ENCODE peak calls at places on chromosomes 13 and 19, in ten cellular contexts. One of them, this sample, is unnamed.
A peak's percentile ranks its signal among the peaks of the same experiment; 100 is the strongest.

GRCh38 chr19:3544742-3545668 is 6.0 kb downstream of the TEKTIP1 start:
- DNase-seq in EL: peak; percentile 58
- DNase-seq in NCI-H1436: no peak
- DNase-seq in dorsolateral prefrontal cortex: peak; percentile 91
- DNase-seq in NCI-H1105: peak; percentile 15
- DNase-seq in WERI-Rb-1: peak; percentile 79
- DNase-seq in SK-N-SH: peak; percentile 94
- DNase-seq in psoas muscle: peak; percentile 80
- DNase-seq in heart left ventricle: peak; percentile 68
- DNase-seq in anterior cingulate cortex: peak; percentile 67
- DNase-seq in this sample: peak; percentile 60

GRCh38 chr13:79385694-79386093 is 20.4 kb downstream of the RBM26 start:
- DNase-seq in NCI-H1436: no peak
- DNase-seq in SK-N-SH: no peak
- DNase-seq in WERI-Rb-1: no peak
- DNase-seq in dorsolateral prefrontal cortex: no peak
- DNase-seq in heart left ventricle: no peak
- DNase-seq in psoas muscle: no peak
- DNase-seq in anterior cingulate cortex: no peak
- DNase-seq in EL: peak; percentile 45
- DNase-seq in NCI-H1105: no peak
- DNase-seq in this sample: no peak

GRCh38 chr19:1076951-1077350 is 10.0 kb downstream of the ARHGAP45 start:
- DNase-seq in SK-N-SH: no peak
- DNase-seq in WERI-Rb-1: no peak
- DNase-seq in NCI-H1436: peak; percentile 46
- DNase-seq in psoas muscle: peak; percentile 63
- DNase-seq in anterior cingulate cortex: peak; percentile 25
- DNase-seq in heart left ventricle: peak; percentile 67
- DNase-seq in NCI-H1105: no peak
- DNase-seq in dorsolateral prefrontal cortex: no peak
- DNase-seq in EL: no peak
- DNase-seq in this sample: no peak

GRCh38 chr13:100182894-100183490 is 94.1 kb downstream of the PCCA start:
- DNase-seq in psoas muscle: no peak
- DNase-seq in EL: no peak
- DNase-seq in WERI-Rb-1: no peak
- DNase-seq in NCI-H1105: no peak
- DNase-seq in NCI-H1436: no peak
- DNase-seq in anterior cingulate cortex: no peak
- DNase-seq in SK-N-SH: no peak
- DNase-seq in heart left ventricle: no peak
- DNase-seq in dorsolateral prefrontal cortex: no peak
- DNase-seq in this sample: no peak

GRCh38 chr13:68551701-68552522 is 1321.8 kb upstream of the PCDH9 start:
- DNase-seq in NCI-H1105: no peak
- DNase-seq in EL: no peak
- DNase-seq in WERI-Rb-1: no peak
- DNase-seq in psoas muscle: no peak
- DNase-seq in NCI-H1436: no peak
- DNase-seq in anterior cingulate cortex: no peak
- DNase-seq in SK-N-SH: no peak
- DNase-seq in dorsolateral prefrontal cortex: no peak
- DNase-seq in heart left ventricle: no peak
- DNase-seq in this sample: no peak

GRCh38 chr13:75145926-75146325 is 336.0 kb downstream of the TBC1D4 start:
- DNase-seq in NCI-H1436: no peak
- DNase-seq in dorsolateral prefrontal cortex: no peak
- DNase-seq in anterior cingulate cortex: no peak
- DNase-seq in NCI-H1105: no peak
- DNase-seq in heart left ventricle: no peak
- DNase-seq in WERI-Rb-1: no peak
- DNase-seq in SK-N-SH: no peak
- DNase-seq in EL: peak; percentile 42
- DNase-seq in psoas muscle: no peak
- DNase-seq in this sample: peak; percentile 49

GRCh38 chr19:43628646-43629326 is 9.4 kb upstream of the ZNF428 start:
- DNase-seq in WERI-Rb-1: no peak
- DNase-seq in NCI-H1105: no peak
- DNase-seq in EL: no peak
- DNase-seq in psoas muscle: no peak
- DNase-seq in NCI-H1436: no peak
- DNase-seq in heart left ventricle: no peak
- DNase-seq in SK-N-SH: no peak
- DNase-seq in dorsolateral prefrontal cortex: no peak
- DNase-seq in anterior cingulate cortex: no peak
- DNase-seq in this sample: no peak

GRCh38 chr19:55486971-55487883 is 1.0 kb upstream of the SSC5D start:
- DNase-seq in anterior cingulate cortex: no peak
- DNase-seq in heart left ventricle: peak; percentile 84
- DNase-seq in psoas muscle: peak; percentile 79
- DNase-seq in SK-N-SH: peak; percentile 72
- DNase-seq in NCI-H1105: no peak
- DNase-seq in NCI-H1436: no peak
- DNase-seq in EL: peak; percentile 95
- DNase-seq in dorsolateral prefrontal cortex: no peak
- DNase-seq in WERI-Rb-1: no peak
- DNase-seq in this sample: peak; percentile 97

GRCh38 chr13:23463631-23464030 is 30.1 kb upstream of the SACS start:
- DNase-seq in NCI-H1436: no peak
- DNase-seq in heart left ventricle: no peak
- DNase-seq in psoas muscle: no peak
- DNase-seq in SK-N-SH: no peak
- DNase-seq in EL: no peak
- DNase-seq in dorsolateral prefrontal cortex: no peak
- DNase-seq in anterior cingulate cortex: no peak
- DNase-seq in WERI-Rb-1: no peak
- DNase-seq in NCI-H1105: no peak
- DNase-seq in this sample: no peak

GRCh38 chr13:45989607-45990006 is 62.9 kb downstream of the ZC3H13 start:
- DNase-seq in NCI-H1436: no peak
- DNase-seq in WERI-Rb-1: no peak
- DNase-seq in psoas muscle: no peak
- DNase-seq in dorsolateral prefrontal cortex: no peak
- DNase-seq in NCI-H1105: no peak
- DNase-seq in heart left ventricle: no peak
- DNase-seq in SK-N-SH: no peak
- DNase-seq in EL: peak; percentile 13
- DNase-seq in anterior cingulate cortex: no peak
- DNase-seq in this sample: peak; percentile 74

GRCh38 chr13:112651306-112651705 is 38.5 kb upstream of the ATP11A start:
- DNase-seq in heart left ventricle: no peak
- DNase-seq in anterior cingulate cortex: no peak
- DNase-seq in SK-N-SH: no peak
- DNase-seq in psoas muscle: no peak
- DNase-seq in dorsolateral prefrontal cortex: no peak
- DNase-seq in NCI-H1436: no peak
- DNase-seq in WERI-Rb-1: no peak
- DNase-seq in NCI-H1105: no peak
- DNase-seq in EL: no peak
- DNase-seq in this sample: peak; percentile 79

GRCh38 chr13:45468676-45469075 is 3.9 kb downstream of the COG3 start:
- DNase-seq in psoas muscle: no peak
- DNase-seq in EL: no peak
- DNase-seq in SK-N-SH: peak; percentile 9
- DNase-seq in heart left ventricle: no peak
- DNase-seq in WERI-Rb-1: no peak
- DNase-seq in NCI-H1105: no peak
- DNase-seq in anterior cingulate cortex: no peak
- DNase-seq in dorsolateral prefrontal cortex: no peak
- DNase-seq in NCI-H1436: no peak
- DNase-seq in this sample: peak; percentile 2

GRCh38 chr13:21326155-21327030 is 132.7 kb downstream of the ZDHHC20 start:
- DNase-seq in SK-N-SH: peak; percentile 70
- DNase-seq in heart left ventricle: no peak
- DNase-seq in psoas muscle: no peak
- DNase-seq in dorsolateral prefrontal cortex: no peak
- DNase-seq in WERI-Rb-1: no peak
- DNase-seq in NCI-H1105: no peak
- DNase-seq in NCI-H1436: peak; percentile 1
- DNase-seq in EL: peak; percentile 82
- DNase-seq in anterior cingulate cortex: peak; percentile 37
- DNase-seq in this sample: peak; percentile 48

GRCh38 chr19:53132231-53132991 is at the start of gene ZNF415:
- DNase-seq in psoas muscle: peak; percentile 89
- DNase-seq in heart left ventricle: peak; percentile 91
- DNase-seq in NCI-H1436: no peak
- DNase-seq in NCI-H1105: no peak
- DNase-seq in SK-N-SH: peak; percentile 89
- DNase-seq in anterior cingulate cortex: peak; percentile 78
- DNase-seq in dorsolateral prefrontal cortex: peak; percentile 81
- DNase-seq in WERI-Rb-1: peak; percentile 90
- DNase-seq in EL: peak; percentile 81
- DNase-seq in this sample: peak; percentile 76

GRCh38 chr13:52751196-52751595 is 11.6 kb upstream of the CNMD start:
- DNase-seq in NCI-H1436: no peak
- DNase-seq in WERI-Rb-1: no peak
- DNase-seq in anterior cingulate cortex: no peak
- DNase-seq in dorsolateral prefrontal cortex: no peak
- DNase-seq in psoas muscle: no peak
- DNase-seq in SK-N-SH: no peak
- DNase-seq in heart left ventricle: no peak
- DNase-seq in EL: no peak
- DNase-seq in NCI-H1105: no peak
- DNase-seq in this sample: no peak

GRCh38 chr13:104196611-104197010 is 1130.4 kb upstream of the SLC10A2 start:
- DNase-seq in NCI-H1436: no peak
- DNase-seq in heart left ventricle: no peak
- DNase-seq in EL: no peak
- DNase-seq in WERI-Rb-1: no peak
- DNase-seq in dorsolateral prefrontal cortex: no peak
- DNase-seq in NCI-H1105: no peak
- DNase-seq in SK-N-SH: no peak
- DNase-seq in psoas muscle: no peak
- DNase-seq in anterior cingulate cortex: no peak
- DNase-seq in this sample: no peak

GRCh38 chr13:101880581-101880980 is 428.1 kb downstream of the ITGBL1 start:
- DNase-seq in NCI-H1105: no peak
- DNase-seq in dorsolateral prefrontal cortex: no peak
- DNase-seq in EL: no peak
- DNase-seq in NCI-H1436: no peak
- DNase-seq in anterior cingulate cortex: no peak
- DNase-seq in SK-N-SH: no peak
- DNase-seq in heart left ventricle: no peak
- DNase-seq in WERI-Rb-1: no peak
- DNase-seq in psoas muscle: no peak
- DNase-seq in this sample: no peak

GRCh38 chr19:16040642-16041041 is 35.7 kb upstream of the TPM4 start:
- DNase-seq in NCI-H1436: no peak
- DNase-seq in SK-N-SH: no peak
- DNase-seq in dorsolateral prefrontal cortex: peak; percentile 6
- DNase-seq in WERI-Rb-1: no peak
- DNase-seq in anterior cingulate cortex: no peak
- DNase-seq in EL: peak; percentile 46
- DNase-seq in NCI-H1105: no peak
- DNase-seq in psoas muscle: no peak
- DNase-seq in heart left ventricle: no peak
- DNase-seq in this sample: peak; percentile 91

GRCh38 chr13:27481766-27482165 is 31.4 kb upstream of the MTIF3 start:
- DNase-seq in heart left ventricle: no peak
- DNase-seq in psoas muscle: peak; percentile 22
- DNase-seq in NCI-H1436: no peak
- DNase-seq in NCI-H1105: peak; percentile 13
- DNase-seq in SK-N-SH: peak; percentile 65
- DNase-seq in anterior cingulate cortex: no peak
- DNase-seq in EL: peak; percentile 36
- DNase-seq in WERI-Rb-1: peak; percentile 89
- DNase-seq in dorsolateral prefrontal cortex: no peak
- DNase-seq in this sample: peak; percentile 56

GRCh38 chr19:32404213-32404938 is 1.2 kb upstream of the DPY19L3 start:
- DNase-seq in NCI-H1436: no peak
- DNase-seq in SK-N-SH: no peak
- DNase-seq in psoas muscle: no peak
- DNase-seq in heart left ventricle: no peak
- DNase-seq in WERI-Rb-1: no peak
- DNase-seq in dorsolateral prefrontal cortex: no peak
- DNase-seq in EL: peak; percentile 3
- DNase-seq in anterior cingulate cortex: no peak
- DNase-seq in NCI-H1105: no peak
- DNase-seq in this sample: peak; percentile 31

GRCh38 chr13:90105881-90106496 is 1241.5 kb upstream of the MIR17HG start:
- DNase-seq in heart left ventricle: no peak
- DNase-seq in EL: peak; percentile 49
- DNase-seq in psoas muscle: no peak
- DNase-seq in SK-N-SH: no peak
- DNase-seq in dorsolateral prefrontal cortex: no peak
- DNase-seq in NCI-H1105: no peak
- DNase-seq in NCI-H1436: no peak
- DNase-seq in WERI-Rb-1: no peak
- DNase-seq in anterior cingulate cortex: no peak
- DNase-seq in this sample: peak; percentile 38

GRCh38 chr13:29496241-29496712 is 99.2 kb downstream of the SLC7A1 start:
- DNase-seq in WERI-Rb-1: no peak
- DNase-seq in SK-N-SH: no peak
- DNase-seq in psoas muscle: no peak
- DNase-seq in dorsolateral prefrontal cortex: no peak
- DNase-seq in NCI-H1436: no peak
- DNase-seq in heart left ventricle: peak; percentile 82
- DNase-seq in anterior cingulate cortex: no peak
- DNase-seq in NCI-H1105: no peak
- DNase-seq in EL: no peak
- DNase-seq in this sample: peak; percentile 26

GRCh38 chr19:17997969-17998826 is 9.8 kb upstream of the ARRDC2 start:
- DNase-seq in WERI-Rb-1: no peak
- DNase-seq in psoas muscle: no peak
- DNase-seq in dorsolateral prefrontal cortex: no peak
- DNase-seq in NCI-H1436: no peak
- DNase-seq in anterior cingulate cortex: no peak
- DNase-seq in SK-N-SH: no peak
- DNase-seq in heart left ventricle: no peak
- DNase-seq in EL: peak; percentile 50
- DNase-seq in NCI-H1105: no peak
- DNase-seq in this sample: peak; percentile 26

GRCh38 chr13:72495681-72496080 is 231.7 kb downstream of the MZT1 start:
- DNase-seq in NCI-H1436: no peak
- DNase-seq in psoas muscle: no peak
- DNase-seq in EL: no peak
- DNase-seq in dorsolateral prefrontal cortex: no peak
- DNase-seq in heart left ventricle: no peak
- DNase-seq in anterior cingulate cortex: no peak
- DNase-seq in NCI-H1105: no peak
- DNase-seq in SK-N-SH: no peak
- DNase-seq in WERI-Rb-1: peak; percentile 57
- DNase-seq in this sample: no peak

GRCh38 chr13:110664673-110665072 is 41.2 kb downstream of the CARS2 start:
- DNase-seq in anterior cingulate cortex: no peak
- DNase-seq in SK-N-SH: no peak
- DNase-seq in WERI-Rb-1: no peak
- DNase-seq in NCI-H1105: no peak
- DNase-seq in EL: no peak
- DNase-seq in NCI-H1436: no peak
- DNase-seq in dorsolateral prefrontal cortex: no peak
- DNase-seq in psoas muscle: no peak
- DNase-seq in heart left ventricle: no peak
- DNase-seq in this sample: no peak

GRCh38 chr19:55625004-55625326 is 599 bp upstream of the ZNF784 start:
- DNase-seq in SK-N-SH: peak; percentile 4
- DNase-seq in EL: no peak
- DNase-seq in WERI-Rb-1: no peak
- DNase-seq in dorsolateral prefrontal cortex: no peak
- DNase-seq in heart left ventricle: no peak
- DNase-seq in NCI-H1436: no peak
- DNase-seq in NCI-H1105: no peak
- DNase-seq in anterior cingulate cortex: no peak
- DNase-seq in psoas muscle: no peak
- DNase-seq in this sample: no peak

GRCh38 chr19:869245-870177 is 10.0 kb downstream of the CFD start:
- DNase-seq in dorsolateral prefrontal cortex: no peak
- DNase-seq in SK-N-SH: no peak
- DNase-seq in WERI-Rb-1: no peak
- DNase-seq in NCI-H1105: no peak
- DNase-seq in EL: peak; percentile 96
- DNase-seq in NCI-H1436: no peak
- DNase-seq in heart left ventricle: peak; percentile 70
- DNase-seq in psoas muscle: peak; percentile 81
- DNase-seq in anterior cingulate cortex: no peak
- DNase-seq in this sample: peak; percentile 91

GRCh38 chr19:30334841-30335240 is 37.3 kb upstream of the ZNF536 start:
- DNase-seq in anterior cingulate cortex: no peak
- DNase-seq in heart left ventricle: no peak
- DNase-seq in EL: no peak
- DNase-seq in psoas muscle: no peak
- DNase-seq in dorsolateral prefrontal cortex: no peak
- DNase-seq in WERI-Rb-1: no peak
- DNase-seq in NCI-H1105: no peak
- DNase-seq in SK-N-SH: no peak
- DNase-seq in NCI-H1436: no peak
- DNase-seq in this sample: no peak

This sample was measured in cardiac fibroblast.